ENCODE peak calls at places on chromosomes 3 and 15, in six cellular contexts. C is psoas muscle, V is fibroblast of mammary gland, P is fibroblast of lung, Q is neuronal stem cell, Z is upper lobe of right lung. L is an unnamed sample.

GRCh38 chr3:72329354-72329753 is 518.9 kb downstream of the SHQ1 start:
- DNase-seq in V (no peak), Z (no peak), C (no peak), Q (no peak), P (peak), L (no peak)

GRCh38 chr3:57421336-57421735 is 122.8 kb downstream of the DNAH12 start:
- DNase-seq in Z (no peak), V (no peak), P (no peak), Q (no peak), C (no peak), L (no peak)

GRCh38 chr3:38543602-38544001 is 47.5 kb downstream of the EXOG start:
- DNase-seq in P (no peak), C (no peak), V (no peak), Q (no peak), Z (no peak), L (no peak)

GRCh38 chr3:58190882-58191281 is 19.9 kb downstream of the DNASE1L3 start:
- DNase-seq in C (no peak), V (no peak), Z (no peak), Q (no peak), P (no peak), L (no peak)

GRCh38 chr15:70954733-70955132 is 62.1 kb downstream of the LRRC49 start:
- DNase-seq in Q (no peak), P (no peak), C (no peak), Z (no peak), V (no peak), L (no peak)

GRCh38 chr3:194483850-194484249 is 3.0 kb downstream of the ATP13A3 start:
- DNase-seq in P (no peak), Z (no peak), C (no peak), Q (no peak), V (no peak), L (no peak)

GRCh38 chr3:125052671-125053303 is 3.0 kb downstream of the HEG1 start:
- DNase-seq in P (peak), Z (no peak), Q (no peak), V (peak), C (no peak), L (no peak)

GRCh38 chr3:49456417-49456816 is 13.7 kb upstream of the DAG1 start:
- DNase-seq in C (no peak), P (no peak), V (no peak), Z (no peak), Q (no peak), L (no peak)

GRCh38 chr3:137438561-137438960 is 325.6 kb upstream of the SOX14 start:
- DNase-seq in Q (no peak), Z (no peak), V (no peak), C (no peak), P (no peak), L (no peak)

GRCh38 chr15:92164327-92165000 is 229.2 kb upstream of the ST8SIA2 start:
- DNase-seq in Q (peak), P (no peak), Z (no peak), C (no peak), V (no peak), L (no peak)

GRCh38 chr15:101559938-101560337 is 70.4 kb upstream of the PCSK6 start:
- DNase-seq in P (no peak), Z (no peak), Q (no peak), V (no peak), C (no peak), L (no peak)

GRCh38 chr15:83248944-83249343 is 35.5 kb downstream of the BNC1 start:
- DNase-seq in V (no peak), Z (no peak), P (no peak), C (no peak), Q (no peak), L (no peak)

DNA sequence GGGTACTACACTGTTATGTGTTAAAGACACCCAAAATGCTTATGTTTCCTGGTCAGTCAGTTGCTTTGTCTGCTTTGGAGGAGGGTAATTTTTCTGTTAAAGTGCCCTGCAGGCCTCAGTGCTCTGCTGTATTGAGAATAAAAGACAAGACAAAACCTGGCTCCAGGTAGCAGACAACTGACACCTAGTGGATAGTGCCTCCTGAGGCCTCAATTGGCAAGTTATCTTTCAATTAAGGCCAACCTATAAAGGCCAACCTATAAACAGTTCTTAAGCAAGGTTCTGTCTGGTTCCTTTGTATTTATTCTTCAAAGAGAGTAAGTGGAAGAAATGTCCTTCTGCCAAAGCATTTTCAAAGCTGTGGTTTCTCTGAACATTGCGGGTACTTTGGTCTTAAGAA is 773.8 kb downstream of the MECOM start:
- DNase-seq in C (no peak), V (no peak), P (no peak), Q (no peak), Z (no peak), L (no peak)
- H3K4me3 ChIP-seq in C (no peak), V (no peak), P (no peak), Q (no peak), Z (no peak), L (no peak)

GRCh38 chr3:181728470-181728869 is 16.7 kb downstream of the SOX2 start:
- DNase-seq in Q (no peak), C (no peak), V (no peak), P (no peak), Z (no peak), L (no peak)
- H3K4me3 ChIP-seq in Q (no peak), C (no peak), V (no peak), P (no peak), Z (no peak), L (no peak)

GRCh38 chr3:40523781-40524180 is 979 bp upstream of the ZNF621 start:
- DNase-seq in Z (no peak), Q (no peak), V (no peak), C (no peak), P (no peak), L (no peak)
- H3K4me3 ChIP-seq in Z (peak), Q (no peak), V (no peak), C (peak), P (no peak), L (no peak)

GRCh38 chr3:147940846-147941245 is 531.7 kb downstream of the ZIC1 start:
- DNase-seq in V (no peak), Z (no peak), Q (no peak), C (no peak), P (no peak), L (no peak)
- H3K4me3 ChIP-seq in V (no peak), Z (no peak), Q (no peak), C (no peak), P (no peak), L (no peak)

GRCh38 chr3:53748512-53749271 is 97.5 kb downstream of the CHDH start:
- DNase-seq in Z (no peak), C (no peak), V (no peak), P (no peak), Q (no peak), L (peak)
- H3K4me3 ChIP-seq in Z (no peak), C (no peak), V (no peak), P (no peak), Q (no peak), L (peak)

GRCh38 chr3:152318512-152318911 is 49.8 kb downstream of the MBNL1 start:
- DNase-seq in C (no peak), Q (no peak), P (no peak), Z (no peak), V (no peak), L (no peak)
- H3K4me3 ChIP-seq in C (peak), Q (no peak), P (no peak), Z (no peak), V (no peak), L (no peak)